ENCODE peak calls at places on chromosome 12, in four cellular contexts. One of them, this sample, is unnamed.

GRCh38 chr12:93970892-93971688 is 177.3 kb upstream of the PLXNC1 start:
- DNase-seq in posterior cingulate gyrus: no peak
- DNase-seq in NCI-H460: peak
- DNase-seq in activated B cell treated with CpG ODN at 0.5 μM for 24 hours: no peak
- DNase-seq in this sample: no peak

GRCh38 chr12:96225994-96226399 is 31.8 kb downstream of the ELK3 start:
- DNase-seq in activated B cell treated with CpG ODN at 0.5 μM for 24 hours: no peak
- DNase-seq in NCI-H460: no peak
- DNase-seq in posterior cingulate gyrus: no peak
- DNase-seq in this sample: no peak

GRCh38 chr12:109816870-109817269 is 16.3 kb downstream of the TRPV4 start:
- DNase-seq in activated B cell treated with CpG ODN at 0.5 μM for 24 hours: no peak
- DNase-seq in posterior cingulate gyrus: no peak
- DNase-seq in NCI-H460: no peak
- DNase-seq in this sample: no peak

GRCh38 chr12:113103756-113104450 is 31.7 kb downstream of the RASAL1 start:
- DNase-seq in posterior cingulate gyrus: no peak
- DNase-seq in activated B cell treated with CpG ODN at 0.5 μM for 24 hours: no peak
- DNase-seq in NCI-H460: no peak
- DNase-seq in this sample: no peak

GRCh38 chr12:108605690-108606406 is 8.0 kb upstream of the TMEM119 start:
- DNase-seq in activated B cell treated with CpG ODN at 0.5 μM for 24 hours: no peak
- DNase-seq in NCI-H460: no peak
- DNase-seq in posterior cingulate gyrus: no peak
- DNase-seq in this sample: no peak

GRCh38 chr12:32507559-32508276 is 108.4 kb downstream of the FGD4 start:
- DNase-seq in posterior cingulate gyrus: no peak
- DNase-seq in NCI-H460: no peak
- DNase-seq in activated B cell treated with CpG ODN at 0.5 μM for 24 hours: no peak
- DNase-seq in this sample: no peak

GRCh38 chr12:12349711-12350665 is at the start of gene MANSC1:
- DNase-seq in NCI-H460: no peak
- DNase-seq in activated B cell treated with CpG ODN at 0.5 μM for 24 hours: peak
- DNase-seq in posterior cingulate gyrus: peak
- DNase-seq in this sample: no peak

GRCh38 chr12:84644936-84645335 is 267.7 kb downstream of the SLC6A15 start:
- DNase-seq in activated B cell treated with CpG ODN at 0.5 μM for 24 hours: no peak
- DNase-seq in posterior cingulate gyrus: no peak
- DNase-seq in NCI-H460: no peak
- DNase-seq in this sample: no peak

GRCh38 chr12:65765436-65765813 is 58.9 kb upstream of the HMGA2 start:
- DNase-seq in NCI-H460: no peak
- DNase-seq in posterior cingulate gyrus: no peak
- DNase-seq in activated B cell treated with CpG ODN at 0.5 μM for 24 hours: no peak
- DNase-seq in this sample: no peak

GRCh38 chr12:56565510-56566101 is 44.0 kb downstream of the RBMS2 start:
- DNase-seq in NCI-H460: no peak
- DNase-seq in posterior cingulate gyrus: no peak
- DNase-seq in activated B cell treated with CpG ODN at 0.5 μM for 24 hours: no peak
- DNase-seq in this sample: peak